ENCODE peak calls at places on chromosome 3, in ten cellular contexts. B is nephron progenitor cell; E is activated gamma-delta T cell treated with Interleukin-2 at 50 U/mL for 16 hours; A is breast epithelium; G is activated CD8-positive, alpha-beta T cell treated with anti-CD3 and anti-CD28 coated beads for 36 hours; K is HS-5; N is T-helper 22 cell; C is ACHN; R is naive thymus-derived CD8-positive, alpha-beta T cell; S is left ventricle myocardium superior. M is an unnamed sample.

GRCh38 chr3:78838362-78838761 is 929.4 kb downstream of the ROBO1 start:
- DNase-seq in B (no peak), E (no peak), A (no peak), G (no peak), K (no peak), N (no peak), C (no peak), R (no peak), S (no peak), M (no peak)

GRCh38 chr3:78139166-78139565 is 1099.3 kb downstream of the ROBO2 start:
- DNase-seq in B (no peak), E (no peak), A (no peak), G (no peak), K (peak; percentile 40), N (no peak), C (peak; percentile 1), R (no peak), S (no peak), M (no peak)

GRCh38 chr3:64440498-64440897 is 215.2 kb upstream of the PRICKLE2 start:
- DNase-seq in B (no peak), E (no peak), A (no peak), G (no peak), K (peak; percentile 42), N (no peak), C (peak; percentile 90), R (no peak), S (no peak), M (no peak)

GRCh38 chr3:32018723-32019564 is 37.4 kb downstream of the ZNF860 start:
- DNase-seq in B (no peak), E (no peak), A (no peak), G (no peak), K (no peak), N (no peak), C (peak; percentile 50), R (no peak), S (no peak), M (no peak)

GRCh38 chr3:196222876-196223595 is 6.7 kb downstream of the SLC51A start:
- DNase-seq in B (no peak), E (no peak), A (no peak), G (no peak), K (no peak), N (no peak), C (no peak), R (no peak), S (no peak), M (no peak)

GRCh38 chr3:172103724-172104123 is 64.3 kb downstream of the FNDC3B start:
- DNase-seq in B (no peak), E (no peak), A (no peak), G (no peak), K (no peak), N (no peak), C (peak; percentile 86), R (no peak), S (no peak), M (no peak)

GRCh38 chr3:157104928-157105652 is 54.9 kb downstream of the CCNL1 start:
- DNase-seq in B (no peak), E (no peak), A (no peak), G (no peak), K (no peak), N (no peak), C (no peak), R (no peak), S (no peak), M (no peak)

GRCh38 chr3:87161486-87161885 is 65.6 kb upstream of the CHMP2B start:
- DNase-seq in B (no peak), E (no peak), A (no peak), G (no peak), K (no peak), N (no peak), C (no peak), R (no peak), S (no peak), M (no peak)

GRCh38 chr3:139574026-139574947 is 34.7 kb upstream of the RBP1 start:
- DNase-seq in B (no peak), E (no peak), A (no peak), G (no peak), K (no peak), N (no peak), C (no peak), R (no peak), S (peak; percentile 83), M (no peak)

GRCh38 chr3:113039546-113039945 is 48.8 kb downstream of the GTPBP8 start:
- DNase-seq in B (no peak), E (no peak), A (no peak), G (no peak), K (no peak), N (no peak), C (no peak), R (no peak), S (no peak), M (no peak)

GRCh38 chr3:194526164-194526563 is 39.4 kb upstream of the ATP13A3 start:
- DNase-seq in B (no peak), E (no peak), A (no peak), G (no peak), K (no peak), N (no peak), C (no peak), R (no peak), S (no peak), M (no peak)

GRCh38 chr3:85603378-85603777 is 644.6 kb downstream of the CADM2 start:
- DNase-seq in B (no peak), E (no peak), A (no peak), G (no peak), K (no peak), N (no peak), C (no peak), R (no peak), S (no peak), M (no peak)

GRCh38 chr3:63809607-63810006 is 9.5 kb upstream of the C3orf49 start:
- DNase-seq in B (no peak), E (no peak), A (no peak), G (no peak), K (no peak), N (no peak), C (no peak), R (no peak), S (no peak), M (no peak)

GRCh38 chr3:51045006-51045405 is 340.1 kb upstream of the MANF start:
- DNase-seq in B (no peak), E (no peak), A (no peak), G (no peak), K (no peak), N (no peak), C (no peak), R (no peak), S (no peak), M (peak; percentile 11)

GRCh38 chr3:139715736-139716135 is 38.0 kb upstream of the NMNAT3 start:
- DNase-seq in B (no peak), E (no peak), A (no peak), G (no peak), K (no peak), N (no peak), C (no peak), R (no peak), S (no peak), M (no peak)

GRCh38 chr3:178486903-178487302 is 49.3 kb upstream of the KCNMB2 start:
- DNase-seq in B (no peak), E (no peak), A (no peak), G (no peak), K (no peak), N (no peak), C (no peak), R (no peak), S (no peak), M (no peak)

GRCh38 chr3:110253794-110254193 is 817.8 kb upstream of the NECTIN3 start:
- DNase-seq in B (no peak), E (no peak), A (no peak), G (no peak), K (no peak), N (no peak), C (no peak), R (no peak), S (no peak), M (no peak)

GRCh38 chr3:126348308-126348920 is 8.8 kb downstream of the KLF15 start:
- DNase-seq in B (peak; percentile 0), E (no peak), A (no peak), G (no peak), K (no peak), N (no peak), C (no peak), R (no peak), S (no peak), M (no peak)

GRCh38 chr3:10193692-10194327 is 29.1 kb downstream of the IRAK2 start:
- DNase-seq in B (no peak), E (no peak), A (no peak), G (no peak), K (no peak), N (no peak), C (no peak), R (no peak), S (no peak), M (no peak)

GRCh38 chr3:39362812-39363211 is 20.4 kb upstream of the SLC25A38 start:
- DNase-seq in B (no peak), E (no peak), A (no peak), G (no peak), K (no peak), N (no peak), C (no peak), R (no peak), S (no peak), M (no peak)

GRCh38 chr3:45110185-45110833 is 35.9 kb downstream of the CDCP1 start:
- DNase-seq in B (no peak), E (peak; percentile 19), A (no peak), G (peak; percentile 48), K (no peak), N (peak; percentile 4), C (no peak), R (peak; percentile 21), S (no peak), M (peak; percentile 56)

GRCh38 chr3:110227987-110228386 is 843.6 kb upstream of the NECTIN3 start:
- DNase-seq in B (no peak), E (no peak), A (no peak), G (no peak), K (no peak), N (no peak), C (no peak), R (no peak), S (no peak), M (no peak)

GRCh38 chr3:128316456-128316855 is 150.2 kb downstream of the DNAJB8 start:
- DNase-seq in B (no peak), E (peak; percentile 51), A (no peak), G (peak; percentile 64), K (no peak), N (peak; percentile 44), C (no peak), R (peak; percentile 50), S (no peak), M (peak; percentile 71)

GRCh38 chr3:33645060-33645841 is 72.8 kb downstream of the CLASP2 start:
- DNase-seq in B (no peak), E (no peak), A (no peak), G (peak; percentile 47), K (no peak), N (peak; percentile 16), C (peak; percentile 55), R (no peak), S (no peak), M (peak; percentile 44)

GRCh38 chr3:135237371-135237770 is 442.3 kb downstream of the EPHB1 start:
- DNase-seq in B (no peak), E (no peak), A (no peak), G (no peak), K (no peak), N (no peak), C (no peak), R (no peak), S (no peak), M (no peak)

GRCh38 chr3:66037986-66038369 is 740 bp downstream of the MAGI1 start:
- DNase-seq in B (peak; percentile 53), E (no peak), A (peak; percentile 56), G (peak; percentile 15), K (no peak), N (no peak), C (no peak), R (no peak), S (peak; percentile 36), M (peak; percentile 17)

GRCh38 chr3:15305366-15305844 is 27.0 kb downstream of the SH3BP5 start:
- DNase-seq in B (no peak), E (no peak), A (no peak), G (peak; percentile 16), K (no peak), N (no peak), C (peak; percentile 7), R (no peak), S (no peak), M (peak; percentile 27)

GRCh38 chr3:141928626-141929270 is 52.3 kb downstream of the ATP1B3 start:
- DNase-seq in B (no peak), E (no peak), A (no peak), G (no peak), K (no peak), N (no peak), C (no peak), R (no peak), S (no peak), M (no peak)